ENCODE peak calls at places on chromosomes 1 and 21, in four cellular contexts. One of them, this sample, is unnamed.

GRCh38 chr1:34681481-34682451 is 73.1 kb upstream of the GJB5 start:
- DNase-seq in suprapubic skin: no peak
- DNase-seq in body of pancreas: peak; percentile 36
- DNase-seq in neuronal stem cell: peak; percentile 44
- DNase-seq in this sample: no peak

GRCh38 chr21:25934130-25934529 is 199.4 kb downstream of the GABPA start:
- DNase-seq in suprapubic skin: no peak
- DNase-seq in body of pancreas: no peak
- DNase-seq in neuronal stem cell: no peak
- DNase-seq in this sample: no peak

GRCh38 chr1:182029379-182030331 is 31.9 kb downstream of the ZNF648 start:
- DNase-seq in suprapubic skin: peak; percentile 99
- DNase-seq in body of pancreas: peak; percentile 99
- DNase-seq in neuronal stem cell: peak; percentile 97
- DNase-seq in this sample: peak; percentile 96

GRCh38 chr1:178684542-178685000 is 40.5 kb upstream of the RALGPS2 start:
- DNase-seq in suprapubic skin: no peak
- DNase-seq in body of pancreas: no peak
- DNase-seq in neuronal stem cell: no peak
- DNase-seq in this sample: no peak

GRCh38 chr1:209808059-209808494 is 2.1 kb upstream of the IRF6 start:
- DNase-seq in suprapubic skin: no peak
- DNase-seq in body of pancreas: peak; percentile 25
- DNase-seq in neuronal stem cell: no peak
- DNase-seq in this sample: no peak

GRCh38 chr1:215380566-215380965 is 186.5 kb upstream of the KCTD3 start:
- DNase-seq in suprapubic skin: no peak
- DNase-seq in body of pancreas: no peak
- DNase-seq in neuronal stem cell: no peak
- DNase-seq in this sample: no peak

GRCh38 chr1:187839873-187840272 is 1011.1 kb downstream of the PLA2G4A start:
- DNase-seq in suprapubic skin: no peak
- DNase-seq in body of pancreas: no peak
- DNase-seq in neuronal stem cell: no peak
- DNase-seq in this sample: no peak

GRCh38 chr1:187091666-187092065 is 262.9 kb downstream of the PLA2G4A start:
- DNase-seq in suprapubic skin: no peak
- DNase-seq in body of pancreas: no peak
- DNase-seq in neuronal stem cell: no peak
- DNase-seq in this sample: no peak

GRCh38 chr1:205582471-205583291 is 49.1 kb downstream of the ELK4 start:
- DNase-seq in suprapubic skin: peak; percentile 65
- DNase-seq in body of pancreas: no peak
- DNase-seq in neuronal stem cell: no peak
- DNase-seq in this sample: no peak

GRCh38 chr1:226549937-226550670 is 1.5 kb downstream of the STUM start:
- DNase-seq in suprapubic skin: no peak
- DNase-seq in body of pancreas: peak; percentile 82
- DNase-seq in neuronal stem cell: peak; percentile 5
- DNase-seq in this sample: peak; percentile 28

GRCh38 chr1:85579619-85580018 is 942 bp upstream of the CCN1 start:
- DNase-seq in suprapubic skin: no peak
- DNase-seq in body of pancreas: no peak
- DNase-seq in neuronal stem cell: peak; percentile 47
- DNase-seq in this sample: no peak

GRCh38 chr1:116538527-116538926 is 32.3 kb downstream of the CD58 start:
- DNase-seq in suprapubic skin: no peak
- DNase-seq in body of pancreas: no peak
- DNase-seq in neuronal stem cell: no peak
- DNase-seq in this sample: peak; percentile 21

GRCh38 chr1:116537439-116537838 is 33.4 kb downstream of the CD58 start:
- DNase-seq in suprapubic skin: no peak
- DNase-seq in body of pancreas: no peak
- DNase-seq in neuronal stem cell: no peak
- DNase-seq in this sample: no peak

GRCh38 chr1:116537898-116538297 is 32.9 kb downstream of the CD58 start:
- DNase-seq in suprapubic skin: no peak
- DNase-seq in body of pancreas: no peak
- DNase-seq in neuronal stem cell: no peak
- DNase-seq in this sample: no peak

GRCh38 chr1:116544588-116545358 is 26.1 kb downstream of the CD58 start:
- DNase-seq in suprapubic skin: no peak
- DNase-seq in body of pancreas: no peak
- DNase-seq in neuronal stem cell: no peak
- DNase-seq in this sample: no peak

DNA sequence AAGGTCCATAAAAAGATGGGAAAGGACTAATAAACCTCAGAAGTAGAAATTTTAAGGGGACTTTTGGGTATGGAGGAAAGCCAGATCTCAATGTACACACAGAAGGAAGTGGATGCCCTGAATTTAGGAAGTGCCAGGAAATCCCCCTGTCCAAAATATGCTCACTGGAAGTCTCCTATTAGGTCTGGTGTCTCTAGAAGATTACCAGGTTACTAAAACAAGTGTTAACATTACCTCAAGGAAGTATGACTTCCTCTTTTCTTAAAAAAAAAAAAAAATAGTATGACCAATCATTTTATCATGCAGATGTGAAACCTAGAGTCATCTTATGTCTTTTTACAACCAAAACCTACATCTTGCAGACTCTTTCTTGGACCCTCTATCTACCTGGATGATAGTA is 30.7 kb downstream of the CD58 start:
- DNase-seq in suprapubic skin: no peak
- DNase-seq in body of pancreas: no peak
- DNase-seq in neuronal stem cell: no peak
- DNase-seq in this sample: peak; percentile 45
- H3K36me3 ChIP-seq in suprapubic skin: peaks cover 31% of the 10 kb centered on the region
- H3K36me3 ChIP-seq in body of pancreas: no peaks in the 10 kb centered on the region
- H3K36me3 ChIP-seq in neuronal stem cell: peaks cover 7% of the 10 kb centered on the region
- H3K36me3 ChIP-seq in this sample: peaks cover 37% of the 10 kb centered on the region

DNA sequence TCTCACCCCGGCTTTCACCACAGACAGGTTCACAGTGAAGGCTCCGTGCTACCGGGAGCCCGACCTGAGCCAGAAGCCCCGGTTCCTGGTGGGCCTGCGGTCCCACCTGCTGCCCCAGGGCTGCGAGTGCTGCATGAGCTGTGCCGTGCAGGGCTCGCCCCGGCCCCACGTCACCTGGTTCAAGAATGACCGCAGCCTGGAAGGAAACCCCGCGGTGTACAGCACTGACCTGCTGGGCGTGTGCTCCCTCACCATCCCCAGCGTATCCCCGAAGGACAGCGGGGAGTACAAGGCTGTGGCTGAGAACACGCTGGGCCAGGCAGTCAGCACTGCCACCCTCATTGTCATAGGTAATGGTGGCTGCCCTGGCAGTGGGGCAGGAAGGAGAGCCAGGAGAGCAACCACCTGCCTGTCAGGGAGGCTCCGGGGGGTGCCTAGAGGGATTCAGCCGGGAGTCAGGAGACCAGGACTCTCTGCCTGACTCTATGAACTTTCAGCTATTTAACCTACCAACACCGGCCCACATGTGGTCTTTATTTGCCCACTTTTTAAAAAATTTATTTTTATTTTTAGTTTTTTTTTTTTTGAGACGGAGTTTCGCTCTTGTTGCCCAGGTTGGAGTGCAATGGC is 36.4 kb downstream of the IGFN1 start:
- DNase-seq in suprapubic skin: no peak
- DNase-seq in body of pancreas: no peak
- DNase-seq in neuronal stem cell: no peak
- DNase-seq in this sample: no peak
- H3K27ac ChIP-seq in suprapubic skin: no peak overlapping the region
- H3K27ac ChIP-seq in body of pancreas: no peak overlapping the region
- H3K27ac ChIP-seq in neuronal stem cell: no peak overlapping the region
- H3K27ac ChIP-seq in this sample: no peak overlapping the region

DNA sequence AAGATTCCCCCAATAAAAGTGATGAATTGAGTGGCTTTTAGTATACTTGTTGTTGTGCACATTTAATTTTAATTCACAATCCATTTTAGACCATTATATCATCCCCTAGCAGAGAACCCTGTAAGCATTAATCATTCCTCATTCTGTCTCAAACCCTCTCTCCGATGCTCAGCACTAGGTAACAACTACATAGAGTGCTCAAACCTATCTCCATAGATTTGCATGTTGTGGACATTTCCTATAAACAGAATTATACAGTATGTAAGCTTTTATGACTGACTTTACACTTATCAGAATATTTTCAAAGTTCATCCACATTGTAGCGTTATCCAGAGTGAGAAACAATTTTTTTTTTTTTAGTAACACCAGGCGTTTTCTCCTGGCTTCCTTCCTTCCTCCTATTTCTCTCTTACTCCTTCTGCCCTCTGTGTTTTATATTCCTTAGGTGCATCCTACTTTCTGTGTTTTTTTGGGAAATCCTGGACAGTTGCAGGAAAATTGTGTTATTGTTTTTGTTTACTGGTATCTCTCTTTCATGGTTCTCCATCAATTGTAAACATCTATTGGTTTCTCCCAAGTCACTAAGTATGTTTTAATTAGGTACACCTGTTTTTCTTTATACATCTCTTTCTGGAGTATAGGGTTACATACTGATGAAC is 1528.0 kb upstream of the TPTE start:
- DNase-seq in suprapubic skin: no peak
- DNase-seq in body of pancreas: no peak
- DNase-seq in neuronal stem cell: no peak
- DNase-seq in this sample: no peak
- H3K27me3 ChIP-seq in suprapubic skin: peaks cover 10% of the 10 kb centered on the region
- H3K27me3 ChIP-seq in body of pancreas: no peaks in the 10 kb centered on the region
- H3K27me3 ChIP-seq in neuronal stem cell: peaks cover 2% of the 10 kb centered on the region
- H3K27me3 ChIP-seq in this sample: no peaks in the 10 kb centered on the region

GRCh38 chr1:43383449-43383848 is 6.2 kb downstream of the MED8 start:
- DNase-seq in suprapubic skin: no peak
- DNase-seq in body of pancreas: no peak
- DNase-seq in neuronal stem cell: no peak
- DNase-seq in this sample: no peak
- H3K36me3 ChIP-seq in suprapubic skin: peaks cover 50% of the 10 kb centered on the region
- H3K36me3 ChIP-seq in body of pancreas: peaks cover 29% of the 10 kb centered on the region
- H3K36me3 ChIP-seq in neuronal stem cell: peaks cover 74% of the 10 kb centered on the region
- H3K36me3 ChIP-seq in this sample: peaks cover 63% of the 10 kb centered on the region

GRCh38 chr1:235642943-235643371 is 6.6 kb downstream of the GNG4 start:
- DNase-seq in suprapubic skin: no peak
- DNase-seq in body of pancreas: no peak
- DNase-seq in neuronal stem cell: no peak
- DNase-seq in this sample: no peak
- H3K27ac ChIP-seq in suprapubic skin: no peak overlapping the region
- H3K27ac ChIP-seq in body of pancreas: no peak overlapping the region
- H3K27ac ChIP-seq in neuronal stem cell: no peak overlapping the region
- H3K27ac ChIP-seq in this sample: no peak overlapping the region

DNA sequence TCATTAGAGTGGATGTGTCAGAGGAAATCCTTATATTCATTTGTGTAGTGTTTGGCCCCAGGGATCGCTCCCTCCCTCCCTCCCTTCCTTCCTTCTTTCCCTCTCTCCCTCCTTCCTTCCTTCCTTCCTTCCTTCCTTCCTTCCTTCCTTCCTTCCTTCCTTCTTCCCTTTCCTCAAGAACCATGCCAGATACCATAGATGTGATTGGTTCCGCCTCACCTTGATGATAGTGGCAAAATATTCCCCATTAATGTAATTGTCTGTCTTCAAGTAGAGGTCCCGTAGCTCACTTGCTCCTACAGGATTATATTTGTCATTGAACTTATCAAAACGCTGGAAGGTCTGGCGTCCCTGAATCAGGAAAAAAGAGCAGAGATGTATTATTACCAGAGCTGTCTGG is 7.8 kb upstream of the DENND2C start:
- DNase-seq in suprapubic skin: no peak
- DNase-seq in body of pancreas: no peak
- DNase-seq in neuronal stem cell: no peak
- DNase-seq in this sample: no peak
- H3K27me3 ChIP-seq in suprapubic skin: no peaks in the 10 kb centered on the region
- H3K27me3 ChIP-seq in body of pancreas: no peaks in the 10 kb centered on the region
- H3K27me3 ChIP-seq in neuronal stem cell: peaks cover 2% of the 10 kb centered on the region
- H3K27me3 ChIP-seq in this sample: peaks cover 13% of the 10 kb centered on the region

GRCh38 chr1:9844106-9844505 is 20.3 kb upstream of the CLSTN1 start:
- DNase-seq in suprapubic skin: peak; percentile 59
- DNase-seq in body of pancreas: no peak
- DNase-seq in neuronal stem cell: no peak
- DNase-seq in this sample: no peak
- H3K36me3 ChIP-seq in suprapubic skin: peaks cover under 1% of the 10 kb centered on the region
- H3K36me3 ChIP-seq in body of pancreas: no peaks in the 10 kb centered on the region
- H3K36me3 ChIP-seq in neuronal stem cell: no peaks in the 10 kb centered on the region
- H3K36me3 ChIP-seq in this sample: no peaks in the 10 kb centered on the region

GRCh38 chr1:245288796-245289195 is 134.0 kb downstream of the KIF26B start:
- DNase-seq in suprapubic skin: no peak
- DNase-seq in body of pancreas: no peak
- DNase-seq in neuronal stem cell: no peak
- DNase-seq in this sample: no peak
- H3K27ac ChIP-seq in suprapubic skin: no peak overlapping the region
- H3K27ac ChIP-seq in body of pancreas: no peak overlapping the region
- H3K27ac ChIP-seq in neuronal stem cell: no peak overlapping the region
- H3K27ac ChIP-seq in this sample: no peak overlapping the region

GRCh38 chr1:244276646-244277045 is 175.1 kb downstream of the ADSS2 start:
- DNase-seq in suprapubic skin: no peak
- DNase-seq in body of pancreas: no peak
- DNase-seq in neuronal stem cell: no peak
- DNase-seq in this sample: no peak
- H3K27me3 ChIP-seq in suprapubic skin: no peaks in the 10 kb centered on the region
- H3K27me3 ChIP-seq in body of pancreas: no peaks in the 10 kb centered on the region
- H3K27me3 ChIP-seq in neuronal stem cell: no peaks in the 10 kb centered on the region
- H3K27me3 ChIP-seq in this sample: no peaks in the 10 kb centered on the region

DNA sequence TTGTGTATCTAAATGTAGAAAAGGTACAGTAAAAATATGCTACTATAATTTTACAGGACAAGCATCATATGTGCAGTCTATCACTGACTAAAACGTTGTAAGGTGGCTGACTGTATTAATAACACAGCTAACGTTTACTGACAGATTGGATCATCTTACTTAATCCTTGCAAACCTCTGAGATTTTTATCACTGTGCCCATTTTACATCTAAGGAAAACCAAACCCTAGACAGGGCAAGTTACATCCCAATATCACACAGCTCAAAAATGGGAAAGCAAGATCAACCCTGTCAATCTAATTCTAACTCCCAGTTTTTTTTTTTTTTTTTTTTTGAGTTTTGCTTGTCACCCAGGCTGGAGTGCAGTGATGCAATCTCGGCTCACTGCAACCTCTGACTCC is 7.5 kb upstream of the RIT1 start:
- DNase-seq in suprapubic skin: no peak
- DNase-seq in body of pancreas: no peak
- DNase-seq in neuronal stem cell: no peak
- DNase-seq in this sample: no peak
- H3K36me3 ChIP-seq in suprapubic skin: peaks cover 100% of the 10 kb centered on the region
- H3K36me3 ChIP-seq in body of pancreas: peaks cover 66% of the 10 kb centered on the region
- H3K36me3 ChIP-seq in neuronal stem cell: peaks cover 98% of the 10 kb centered on the region
- H3K36me3 ChIP-seq in this sample: peaks cover 90% of the 10 kb centered on the region

This sample was measured in CD4-positive, CD25-positive, alpha-beta regulatory T cell.